ENCODE peak calls at places on chromosomes 7 and 10, in five cellular contexts. X, B, I, F and P are unnamed samples.

GRCh38 chr7:142539901-142540300 is 209.4 kb upstream of the PRSS1 start:
- DNase-seq in X (peak; percentile 86), B (peak; percentile 38), I (no peak), F (no peak), P (no peak)

GRCh38 chr10:79405221-79405994 is 40.0 kb downstream of the ZCCHC24 start:
- DNase-seq in X (no peak), B (peak; percentile 31), I (no peak), F (no peak), P (no peak)

GRCh38 chr7:47432988-47433895 is 148.7 kb downstream of the TNS3 start:
- DNase-seq in X (no peak), B (no peak), I (no peak), F (no peak), P (peak; percentile 36)

GRCh38 chr7:16268821-16269768 is 152.2 kb downstream of the CRPPA start:
- DNase-seq in X (peak; percentile 95), B (no peak), I (no peak), F (no peak), P (no peak)

GRCh38 chr7:88259656-88260380 is 40.0 kb upstream of the SRI start:
- DNase-seq in X (peak; percentile 14), B (no peak), I (no peak), F (no peak), P (no peak)

GRCh38 chr7:36129048-36129534 is 24.0 kb upstream of the EEPD1 start:
- DNase-seq in X (peak; percentile 69), B (no peak), I (no peak), F (no peak), P (no peak)

GRCh38 chr10:24255115-24255895 is 46.4 kb downstream of the KIAA1217 start:
- DNase-seq in X (peak; percentile 61), B (no peak), I (no peak), F (no peak), P (no peak)

GRCh38 chr7:13860734-13861133 is 128.7 kb downstream of the ETV1 start:
- DNase-seq in X (no peak), B (no peak), I (no peak), F (no peak), P (no peak)

GRCh38 chr10:93993782-93994668 is at the start of gene PLCE1:
- DNase-seq in X (no peak), B (peak; percentile 66), I (no peak), F (no peak), P (peak; percentile 58)

GRCh38 chr7:38723327-38723726 is 92.2 kb upstream of the AMPH start:
- DNase-seq in X (no peak), B (no peak), I (no peak), F (no peak), P (no peak)

GRCh38 chr7:140926021-140926812 is 1.5 kb upstream of the BRAF start:
- DNase-seq in X (no peak), B (no peak), I (no peak), F (no peak), P (no peak)

GRCh38 chr7:29102554-29103151 is 43.7 kb downstream of the CPVL start:
- DNase-seq in X (peak; percentile 36), B (peak; percentile 52), I (peak; percentile 19), F (peak; percentile 64), P (peak; percentile 78)

GRCh38 chr10:108582387-108582786 is 1340.9 kb downstream of the XPNPEP1 start:
- DNase-seq in X (peak; percentile 76), B (no peak), I (no peak), F (no peak), P (no peak)

GRCh38 chr7:84092207-84092606 is 102.4 kb downstream of the SEMA3A start:
- DNase-seq in X (no peak), B (no peak), I (peak; percentile 76), F (no peak), P (no peak)

GRCh38 chr7:91264924-91265681 is 870 bp downstream of the FZD1 start:
- DNase-seq in X (peak; percentile 80), B (peak; percentile 73), I (peak; percentile 15), F (no peak), P (peak; percentile 54)

GRCh38 chr7:83921798-83922607 is 272.6 kb downstream of the SEMA3A start:
- DNase-seq in X (peak; percentile 22), B (no peak), I (no peak), F (no peak), P (no peak)

GRCh38 chr7:17422966-17423365 is 124.5 kb downstream of the AHR start:
- DNase-seq in X (peak; percentile 91), B (no peak), I (no peak), F (no peak), P (no peak)

GRCh38 chr10:45294681-45295080 is 20.7 kb downstream of the OR13A1 start:
- DNase-seq in X (no peak), B (no peak), I (no peak), F (no peak), P (no peak)

GRCh38 chr10:7876541-7877127 is 58.3 kb downstream of the TAF3 start:
- DNase-seq in X (no peak), B (no peak), I (no peak), F (no peak), P (no peak)

GRCh38 chr7:50641442-50642405 is 76.5 kb upstream of the DDC start:
- DNase-seq in X (no peak), B (peak; percentile 17), I (no peak), F (no peak), P (peak; percentile 65)

GRCh38 chr10:84743483-84743882 is 415.1 kb downstream of the CCSER2 start:
- DNase-seq in X (no peak), B (peak; percentile 12), I (no peak), F (no peak), P (no peak)

GRCh38 chr7:103888603-103889153 is 100.8 kb downstream of the RELN start:
- DNase-seq in X (no peak), B (no peak), I (no peak), F (no peak), P (no peak)

GRCh38 chr7:148605350-148605749 is 14.8 kb downstream of the C7orf33 start:
- DNase-seq in X (no peak), B (no peak), I (no peak), F (no peak), P (no peak)

GRCh38 chr10:132146271-132146671 is 40.5 kb upstream of the DPYSL4 start:
- DNase-seq in X (no peak), B (no peak), I (no peak), F (no peak), P (no peak)

GRCh38 chr10:77799352-77799751 is 127.2 kb downstream of the DLG5 start:
- DNase-seq in X (peak; percentile 23), B (no peak), I (no peak), F (no peak), P (no peak)

GRCh38 chr7:157760004-157760730 is 423.4 kb downstream of the DNAJB6 start:
- DNase-seq in X (no peak), B (no peak), I (peak; percentile 78), F (no peak), P (no peak)

GRCh38 chr7:90192876-90193765 is 18.4 kb upstream of the STEAP2 start:
- DNase-seq in X (peak; percentile 30), B (peak; percentile 26), I (no peak), F (no peak), P (no peak)

GRCh38 chr7:22351329-22351692 is 5.6 kb downstream of the RAPGEF5 start:
- DNase-seq in X (no peak), B (peak; percentile 66), I (no peak), F (no peak), P (no peak)

GRCh38 chr7:7122701-7123281 is 59.6 kb upstream of the C1GALT1 start:
- DNase-seq in X (peak; percentile 78), B (no peak), I (no peak), F (no peak), P (no peak)

GRCh38 chr7:15305002-15305600 is 256.7 kb downstream of the AGMO start:
- DNase-seq in X (peak; percentile 10), B (peak; percentile 46), I (peak; percentile 31), F (no peak), P (peak; percentile 65)

GRCh38 chr10:47456794-47457527 is 27.0 kb downstream of the ANXA8 start:
- DNase-seq in X (no peak), B (no peak), I (no peak), F (peak; percentile 39), P (no peak)

GRCh38 chr10:74704629-74705360 is 121.6 kb upstream of the KAT6B start:
- DNase-seq in X (peak; percentile 39), B (no peak), I (no peak), F (no peak), P (no peak)
- H3K27ac ChIP-seq in X (no peak overlapping the region), B (no peak overlapping the region), I (no peak overlapping the region), F (no peak overlapping the region), P (no peak overlapping the region)

DNA sequence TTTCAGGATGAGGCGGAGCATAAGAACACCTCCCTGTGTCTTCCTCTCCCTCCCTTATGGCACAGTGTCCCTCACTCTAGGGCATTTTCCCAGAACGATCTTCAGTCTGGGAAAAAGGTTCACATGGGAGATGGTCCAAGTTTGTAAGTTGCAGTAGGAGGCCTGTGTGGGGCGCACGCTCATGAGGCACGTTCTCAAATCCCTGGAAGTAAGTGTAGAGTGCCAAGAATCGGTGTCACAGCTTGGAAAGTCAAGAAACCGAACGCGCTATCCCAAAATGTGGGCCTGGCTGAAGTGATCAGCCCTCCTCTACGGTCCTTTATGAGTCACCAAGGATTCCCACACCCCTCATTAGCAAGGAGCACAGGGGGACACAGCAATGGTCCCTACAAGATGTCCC is 23.9 kb upstream of the SMARCD3 start:
- DNase-seq in X (no peak), B (no peak), I (no peak), F (no peak), P (no peak)
- H3K4me3 ChIP-seq in X (no peak overlapping the region), B (no peak overlapping the region), I (no peak overlapping the region), F (no peak overlapping the region), P (no peak overlapping the region)

GRCh38 chr7:77570330-77571011 is 33.4 kb downstream of the PTPN12 start:
- DNase-seq in X (peak; percentile 82), B (peak; percentile 16), I (no peak), F (no peak), P (no peak)
- H3K27ac ChIP-seq in X (peak overlapping the region; percentile 72), B (no peak overlapping the region), I (no peak overlapping the region), F (no peak overlapping the region), P (no peak overlapping the region)

DNA sequence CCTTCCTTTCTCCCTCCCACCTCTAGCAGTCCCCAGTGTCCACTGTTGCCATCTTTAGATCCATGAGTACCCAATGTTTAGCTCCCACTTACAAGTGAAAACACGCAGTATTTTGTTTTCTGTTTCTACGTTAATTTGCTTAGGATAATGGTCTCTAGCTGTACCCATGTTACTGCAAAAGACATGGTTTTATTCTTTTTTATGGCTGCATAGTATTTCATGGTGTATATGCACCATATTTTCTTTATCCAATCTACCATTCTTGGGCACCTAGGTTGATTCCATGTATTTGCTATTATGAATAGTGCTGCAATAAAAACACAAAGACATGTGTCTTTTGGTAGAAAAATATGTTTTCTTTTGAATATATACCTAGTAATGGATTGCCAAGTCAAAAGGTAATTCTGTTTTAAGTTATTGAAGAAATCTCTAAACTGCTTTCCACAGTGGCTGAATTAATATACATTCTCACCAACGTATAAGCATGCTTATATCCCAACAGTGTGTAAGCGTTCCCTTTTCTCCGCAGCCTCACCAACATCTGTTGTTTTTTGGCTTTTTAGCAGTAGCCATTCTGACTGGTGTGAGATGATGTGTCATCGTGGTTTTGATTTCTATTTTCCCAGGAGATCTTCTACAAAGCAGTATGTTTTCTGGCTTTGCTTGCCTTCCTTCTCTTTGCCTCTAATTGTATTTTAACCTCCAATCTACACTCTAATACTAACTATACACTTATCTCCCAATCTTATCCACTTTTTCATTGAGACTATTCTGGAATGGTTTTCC is 179.5 kb upstream of the PHF14 start:
- DNase-seq in X (peak; percentile 50), B (no peak), I (no peak), F (no peak), P (no peak)
- H3K4me3 ChIP-seq in X (no peak overlapping the region), B (no peak overlapping the region), I (no peak overlapping the region), F (no peak overlapping the region), P (no peak overlapping the region)